ENCODE peak calls at places on chromosomes 1 and 21, in nine cellular contexts. One of them, this sample, is unnamed. For H3K36me3, the result is how much of the 10 kb centered on the place peaks cover.

GRCh38 chr1:6783956-6784559 is 1.2 kb upstream of the CAMTA1 start:
- DNase-seq in Peyer's patch: no peak
- DNase-seq in heart left ventricle: no peak
- DNase-seq in IMR-90: no peak
- DNase-seq in tibial artery: no peak
- DNase-seq in PC-9: no peak
- DNase-seq in BE2C: no peak
- DNase-seq in aorta: no peak
- DNase-seq in neural progenitor cell: no peak
- DNase-seq in this sample: no peak

GRCh38 chr1:98304888-98305287 is 356.6 kb upstream of the SNX7 start:
- DNase-seq in Peyer's patch: no peak
- DNase-seq in BE2C: no peak
- DNase-seq in tibial artery: no peak
- DNase-seq in heart left ventricle: no peak
- DNase-seq in aorta: no peak
- DNase-seq in IMR-90: peak
- DNase-seq in neural progenitor cell: no peak
- DNase-seq in PC-9: no peak
- DNase-seq in this sample: no peak

GRCh38 chr1:165539908-165540307 is 3.9 kb upstream of the LRRC52 start:
- DNase-seq in aorta: no peak
- DNase-seq in BE2C: no peak
- DNase-seq in PC-9: no peak
- DNase-seq in heart left ventricle: peak
- DNase-seq in Peyer's patch: no peak
- DNase-seq in IMR-90: no peak
- DNase-seq in tibial artery: no peak
- DNase-seq in neural progenitor cell: no peak
- DNase-seq in this sample: no peak

GRCh38 chr1:79633456-79633855 is 626.9 kb upstream of the ADGRL4 start:
- DNase-seq in tibial artery: no peak
- DNase-seq in Peyer's patch: no peak
- DNase-seq in IMR-90: peak
- DNase-seq in PC-9: no peak
- DNase-seq in neural progenitor cell: no peak
- DNase-seq in heart left ventricle: no peak
- DNase-seq in BE2C: no peak
- DNase-seq in aorta: no peak
- DNase-seq in this sample: no peak

GRCh38 chr1:38026592-38027200 is 14.2 kb downstream of the UTP11 start:
- DNase-seq in aorta: no peak
- DNase-seq in PC-9: peak
- DNase-seq in BE2C: peak
- DNase-seq in neural progenitor cell: peak
- DNase-seq in tibial artery: no peak
- DNase-seq in Peyer's patch: no peak
- DNase-seq in IMR-90: peak
- DNase-seq in heart left ventricle: no peak
- DNase-seq in this sample: no peak

GRCh38 chr1:21818661-21819060 is 6.6 kb downstream of the LDLRAD2 start:
- DNase-seq in PC-9: no peak
- DNase-seq in Peyer's patch: no peak
- DNase-seq in BE2C: peak
- DNase-seq in IMR-90: no peak
- DNase-seq in neural progenitor cell: peak
- DNase-seq in aorta: no peak
- DNase-seq in tibial artery: no peak
- DNase-seq in heart left ventricle: peak
- DNase-seq in this sample: peak

GRCh38 chr21:42348762-42349161 is 2.0 kb downstream of the TFF2 start:
- DNase-seq in tibial artery: no peak
- DNase-seq in aorta: no peak
- DNase-seq in Peyer's patch: no peak
- DNase-seq in heart left ventricle: no peak
- DNase-seq in BE2C: no peak
- DNase-seq in PC-9: no peak
- DNase-seq in IMR-90: no peak
- DNase-seq in neural progenitor cell: no peak
- DNase-seq in this sample: no peak

GRCh38 chr1:151047925-151048644 is 534 bp downstream of the C1orf56 start:
- DNase-seq in BE2C: peak
- DNase-seq in heart left ventricle: peak
- DNase-seq in neural progenitor cell: peak
- DNase-seq in aorta: peak
- DNase-seq in PC-9: peak
- DNase-seq in tibial artery: peak
- DNase-seq in IMR-90: peak
- DNase-seq in Peyer's patch: peak
- DNase-seq in this sample: peak

GRCh38 chr1:157403203-157403602 is 149.1 kb downstream of the FCRL5 start:
- DNase-seq in PC-9: no peak
- DNase-seq in Peyer's patch: no peak
- DNase-seq in IMR-90: no peak
- DNase-seq in neural progenitor cell: peak
- DNase-seq in tibial artery: no peak
- DNase-seq in BE2C: no peak
- DNase-seq in heart left ventricle: no peak
- DNase-seq in aorta: no peak
- DNase-seq in this sample: no peak

GRCh38 chr1:150530491-150531159 is 15.1 kb downstream of the FALEC start:
- DNase-seq in heart left ventricle: no peak
- DNase-seq in IMR-90: no peak
- DNase-seq in tibial artery: no peak
- DNase-seq in neural progenitor cell: no peak
- DNase-seq in PC-9: no peak
- DNase-seq in aorta: peak
- DNase-seq in BE2C: no peak
- DNase-seq in Peyer's patch: no peak
- DNase-seq in this sample: no peak

GRCh38 chr21:31078796-31079195 is 40.5 kb upstream of the KRTAP19-8 start:
- DNase-seq in heart left ventricle: no peak
- DNase-seq in aorta: no peak
- DNase-seq in PC-9: no peak
- DNase-seq in BE2C: no peak
- DNase-seq in neural progenitor cell: no peak
- DNase-seq in tibial artery: no peak
- DNase-seq in Peyer's patch: no peak
- DNase-seq in IMR-90: no peak
- DNase-seq in this sample: no peak

GRCh38 chr1:14869197-14869596 is 270.7 kb downstream of the KAZN start:
- DNase-seq in Peyer's patch: no peak
- DNase-seq in PC-9: no peak
- DNase-seq in tibial artery: no peak
- DNase-seq in BE2C: no peak
- DNase-seq in heart left ventricle: no peak
- DNase-seq in IMR-90: peak
- DNase-seq in neural progenitor cell: no peak
- DNase-seq in aorta: no peak
- DNase-seq in this sample: no peak

GRCh38 chr1:230215049-230215448 is 148.0 kb downstream of the GALNT2 start:
- DNase-seq in neural progenitor cell: peak
- DNase-seq in BE2C: peak
- DNase-seq in IMR-90: peak
- DNase-seq in aorta: peak
- DNase-seq in heart left ventricle: peak
- DNase-seq in Peyer's patch: no peak
- DNase-seq in PC-9: no peak
- DNase-seq in tibial artery: peak
- DNase-seq in this sample: no peak

GRCh38 chr1:61674221-61674620 is 50.7 kb downstream of the TM2D1 start:
- DNase-seq in tibial artery: no peak
- DNase-seq in BE2C: no peak
- DNase-seq in heart left ventricle: no peak
- DNase-seq in Peyer's patch: no peak
- DNase-seq in aorta: no peak
- DNase-seq in neural progenitor cell: no peak
- DNase-seq in IMR-90: peak
- DNase-seq in PC-9: no peak
- DNase-seq in this sample: no peak

GRCh38 chr1:19169642-19170041 is 40.4 kb downstream of the UBR4 start:
- DNase-seq in tibial artery: no peak
- DNase-seq in IMR-90: peak
- DNase-seq in PC-9: no peak
- DNase-seq in Peyer's patch: no peak
- DNase-seq in aorta: no peak
- DNase-seq in neural progenitor cell: no peak
- DNase-seq in BE2C: no peak
- DNase-seq in heart left ventricle: no peak
- DNase-seq in this sample: peak
- H3K36me3 ChIP-seq in tibial artery: half or more
- H3K36me3 ChIP-seq in IMR-90: half or more
- H3K36me3 ChIP-seq in PC-9: under half
- H3K36me3 ChIP-seq in Peyer's patch: under half
- H3K36me3 ChIP-seq in aorta: under half
- H3K36me3 ChIP-seq in neural progenitor cell: under half
- H3K36me3 ChIP-seq in BE2C: under half
- H3K36me3 ChIP-seq in heart left ventricle: half or more
- H3K36me3 ChIP-seq in this sample: half or more

DNA sequence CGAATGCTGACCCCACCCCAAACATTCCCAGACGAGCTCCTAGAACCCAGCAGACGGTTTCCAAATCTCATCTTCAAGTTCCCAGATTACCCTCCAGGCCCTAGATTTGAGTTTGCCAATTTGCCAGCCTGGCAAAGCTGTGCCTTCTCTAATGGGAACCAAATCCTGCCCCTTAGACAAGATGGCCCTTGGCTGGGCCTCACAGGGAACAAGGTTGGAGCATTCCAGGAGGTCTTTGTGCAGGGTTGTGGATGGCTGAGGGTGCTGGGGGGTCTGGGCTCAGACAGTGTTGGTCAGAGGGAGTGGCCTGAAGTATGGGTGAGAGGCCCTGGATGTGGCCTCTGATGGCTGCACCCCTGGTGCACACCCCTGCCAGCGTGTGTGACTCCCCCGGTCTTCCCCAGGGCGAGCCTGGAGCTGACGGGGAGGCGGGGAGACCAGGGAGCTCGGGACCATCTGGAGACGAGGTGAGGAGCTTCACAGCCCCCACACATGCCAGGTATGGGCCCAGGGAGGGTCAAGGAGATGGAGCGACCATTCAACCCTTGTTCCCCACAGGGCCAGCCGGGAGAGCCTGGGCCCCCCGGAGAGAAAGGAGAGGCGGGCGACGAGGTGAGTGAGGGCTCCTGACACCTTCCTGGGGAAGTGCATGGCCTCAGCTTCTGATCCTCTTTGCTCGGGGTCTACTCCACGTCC is 10.2 kb downstream of the COL6A1 start:
- DNase-seq in BE2C: no peak
- DNase-seq in heart left ventricle: no peak
- DNase-seq in tibial artery: peak
- DNase-seq in neural progenitor cell: no peak
- DNase-seq in aorta: peak
- DNase-seq in PC-9: no peak
- DNase-seq in Peyer's patch: peak
- DNase-seq in IMR-90: no peak
- DNase-seq in this sample: no peak
- H3K36me3 ChIP-seq in BE2C: under half
- H3K36me3 ChIP-seq in heart left ventricle: half or more
- H3K36me3 ChIP-seq in tibial artery: half or more
- H3K36me3 ChIP-seq in neural progenitor cell: under half
- H3K36me3 ChIP-seq in aorta: under half
- H3K36me3 ChIP-seq in PC-9: under half
- H3K36me3 ChIP-seq in Peyer's patch: under half
- H3K36me3 ChIP-seq in IMR-90: half or more
- H3K36me3 ChIP-seq in this sample: under half

DNA sequence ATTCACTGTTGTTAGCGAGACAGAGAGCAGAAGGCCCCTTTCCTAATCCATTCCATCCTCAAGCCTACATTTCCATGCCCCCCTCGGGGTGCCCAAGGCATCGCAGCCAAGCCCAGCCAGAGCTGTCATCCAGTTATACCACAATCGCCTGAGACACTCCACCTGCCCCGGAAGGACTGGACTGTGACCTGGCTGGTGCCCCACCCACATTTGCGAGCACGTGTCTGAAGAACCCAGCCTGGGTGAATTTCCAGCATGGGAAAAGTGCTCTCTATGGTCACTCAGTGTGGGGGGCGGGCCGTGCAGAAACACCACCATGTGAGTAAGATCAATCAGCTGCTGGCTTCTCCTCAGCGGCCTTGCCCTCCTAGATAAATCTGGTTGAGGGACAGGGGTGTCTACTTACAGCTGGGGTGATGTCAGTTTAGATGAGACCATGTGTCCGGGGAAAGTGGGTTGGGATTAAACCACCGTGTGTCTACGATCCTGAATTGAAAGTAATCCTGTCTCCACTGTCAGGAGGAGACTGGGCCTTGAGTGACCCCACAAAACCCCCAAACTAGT is 44.8 kb downstream of the URB1 start:
- DNase-seq in Peyer's patch: no peak
- DNase-seq in tibial artery: no peak
- DNase-seq in IMR-90: no peak
- DNase-seq in aorta: no peak
- DNase-seq in heart left ventricle: no peak
- DNase-seq in BE2C: no peak
- DNase-seq in neural progenitor cell: no peak
- DNase-seq in PC-9: no peak
- DNase-seq in this sample: no peak
- H3K36me3 ChIP-seq in Peyer's patch: under half
- H3K36me3 ChIP-seq in tibial artery: half or more
- H3K36me3 ChIP-seq in IMR-90: half or more
- H3K36me3 ChIP-seq in aorta: under half
- H3K36me3 ChIP-seq in heart left ventricle: half or more
- H3K36me3 ChIP-seq in BE2C: half or more
- H3K36me3 ChIP-seq in neural progenitor cell: under half
- H3K36me3 ChIP-seq in PC-9: under half
- H3K36me3 ChIP-seq in this sample: half or more

GRCh38 chr1:28050746-28051145 is 37.7 kb downstream of the EYA3 start:
- DNase-seq in aorta: no peak
- DNase-seq in BE2C: no peak
- DNase-seq in IMR-90: no peak
- DNase-seq in heart left ventricle: no peak
- DNase-seq in PC-9: no peak
- DNase-seq in Peyer's patch: no peak
- DNase-seq in tibial artery: no peak
- DNase-seq in neural progenitor cell: no peak
- DNase-seq in this sample: no peak

GRCh38 chr1:28045777-28046176 is 42.6 kb downstream of the EYA3 start:
- DNase-seq in PC-9: no peak
- DNase-seq in Peyer's patch: no peak
- DNase-seq in heart left ventricle: no peak
- DNase-seq in BE2C: no peak
- DNase-seq in IMR-90: no peak
- DNase-seq in tibial artery: no peak
- DNase-seq in neural progenitor cell: no peak
- DNase-seq in aorta: no peak
- DNase-seq in this sample: no peak

GRCh38 chr1:28044399-28044798 is 44.0 kb downstream of the EYA3 start:
- DNase-seq in PC-9: no peak
- DNase-seq in tibial artery: no peak
- DNase-seq in neural progenitor cell: no peak
- DNase-seq in heart left ventricle: no peak
- DNase-seq in BE2C: no peak
- DNase-seq in aorta: no peak
- DNase-seq in Peyer's patch: no peak
- DNase-seq in IMR-90: no peak
- DNase-seq in this sample: no peak

DNA sequence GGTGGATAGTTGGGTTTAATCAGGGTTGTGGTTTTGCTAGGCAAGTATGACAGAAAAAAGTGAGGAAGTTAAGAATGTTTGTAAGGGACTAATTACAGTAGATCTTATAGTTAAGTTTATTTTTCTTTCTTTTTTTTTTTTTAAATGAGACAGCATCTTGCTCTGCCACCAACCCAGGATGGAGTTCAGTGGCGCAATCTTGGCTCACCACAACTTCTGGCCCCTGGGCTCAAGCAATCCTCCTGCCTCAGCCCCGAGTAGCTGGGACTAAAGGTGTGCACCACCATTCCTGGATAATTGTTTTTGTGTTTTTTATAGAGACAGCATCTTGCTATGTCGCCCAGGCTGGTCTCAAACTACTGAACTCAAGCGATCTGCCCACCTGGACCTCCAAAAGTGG is 41.7 kb downstream of the EYA3 start:
- DNase-seq in BE2C: no peak
- DNase-seq in heart left ventricle: no peak
- DNase-seq in IMR-90: no peak
- DNase-seq in tibial artery: no peak
- DNase-seq in Peyer's patch: no peak
- DNase-seq in aorta: no peak
- DNase-seq in neural progenitor cell: no peak
- DNase-seq in PC-9: no peak
- DNase-seq in this sample: no peak
- H3K36me3 ChIP-seq in BE2C: under half
- H3K36me3 ChIP-seq in heart left ventricle: half or more
- H3K36me3 ChIP-seq in IMR-90: under half
- H3K36me3 ChIP-seq in tibial artery: under half
- H3K36me3 ChIP-seq in Peyer's patch: under half
- H3K36me3 ChIP-seq in aorta: under half
- H3K36me3 ChIP-seq in neural progenitor cell: under half
- H3K36me3 ChIP-seq in PC-9: under half
- H3K36me3 ChIP-seq in this sample: under half